ENCODE peak calls at places on chromosomes 1 and 21, in four cellular contexts. One of them, this sample, is unnamed.

GRCh38 chr1:174406421-174406820 is 41.3 kb upstream of the GPR52 start:
- DNase-seq in H1: no peak
- DNase-seq in H9: no peak
- DNase-seq in mesendoderm: no peak
- DNase-seq in this sample: no peak

GRCh38 chr1:154453155-154453554 is 48.0 kb downstream of the IL6R start:
- DNase-seq in H1: no peak
- DNase-seq in H9: no peak
- DNase-seq in mesendoderm: no peak
- DNase-seq in this sample: no peak

GRCh38 chr1:198929961-198930599 is 291.2 kb downstream of the PTPRC start:
- DNase-seq in H1: no peak
- DNase-seq in H9: no peak
- DNase-seq in mesendoderm: no peak
- DNase-seq in this sample: peak

GRCh38 chr1:50531601-50532000 is 108.4 kb upstream of the DMRTA2 start:
- DNase-seq in H1: no peak
- DNase-seq in H9: no peak
- DNase-seq in mesendoderm: no peak
- DNase-seq in this sample: peak

GRCh38 chr1:225762002-225762441 is 15.6 kb upstream of the SRP9 start:
- DNase-seq in H1: no peak
- DNase-seq in H9: no peak
- DNase-seq in mesendoderm: peak
- DNase-seq in this sample: peak

GRCh38 chr21:26041441-26042180 is 129.0 kb downstream of the APP start:
- DNase-seq in H1: no peak
- DNase-seq in H9: no peak
- DNase-seq in mesendoderm: no peak
- DNase-seq in this sample: peak

GRCh38 chr1:215749423-215749822 is 182.3 kb downstream of the KCTD3 start:
- DNase-seq in H1: no peak
- DNase-seq in H9: no peak
- DNase-seq in mesendoderm: no peak
- DNase-seq in this sample: peak

GRCh38 chr1:117803318-117803717 is 126.1 kb downstream of the GDAP2 start:
- DNase-seq in H1: no peak
- DNase-seq in H9: no peak
- DNase-seq in mesendoderm: no peak
- DNase-seq in this sample: peak

GRCh38 chr1:74502432-74502831 is 10.0 kb downstream of the LRRC53 start:
- DNase-seq in H1: no peak
- DNase-seq in H9: peak
- DNase-seq in mesendoderm: peak
- DNase-seq in this sample: peak

GRCh38 chr1:55382699-55383377 is 167.7 kb upstream of the USP24 start:
- DNase-seq in H1: no peak
- DNase-seq in H9: no peak
- DNase-seq in mesendoderm: no peak
- DNase-seq in this sample: no peak

GRCh38 chr21:25039461-25040380 is 567.6 kb downstream of the MRPL39 start:
- DNase-seq in H1: no peak
- DNase-seq in H9: no peak
- DNase-seq in mesendoderm: peak
- DNase-seq in this sample: peak

GRCh38 chr1:160963521-160963920 is 8.9 kb upstream of the ITLN2 start:
- DNase-seq in H1: no peak
- DNase-seq in H9: no peak
- DNase-seq in mesendoderm: no peak
- DNase-seq in this sample: no peak

GRCh38 chr1:46719689-46720088 is 775 bp upstream of the EFCAB14 start:
- DNase-seq in H1: no peak
- DNase-seq in H9: peak
- DNase-seq in mesendoderm: peak
- DNase-seq in this sample: no peak

GRCh38 chr1:41665962-41666917 is 181.8 kb upstream of the EDN2 start:
- DNase-seq in H1: no peak
- DNase-seq in H9: no peak
- DNase-seq in mesendoderm: peak
- DNase-seq in this sample: no peak

GRCh38 chr1:32881291-32881690 is 5.0 kb upstream of the HPCA start:
- DNase-seq in H1: no peak
- DNase-seq in H9: no peak
- DNase-seq in mesendoderm: no peak
- DNase-seq in this sample: no peak

GRCh38 chr1:68525781-68526180 is 28.9 kb upstream of the DEPDC1 start:
- DNase-seq in H1: no peak
- DNase-seq in H9: no peak
- DNase-seq in mesendoderm: no peak
- DNase-seq in this sample: no peak

GRCh38 chr1:30705673-30706072 is 17.7 kb downstream of the MATN1 start:
- DNase-seq in H1: no peak
- DNase-seq in H9: no peak
- DNase-seq in mesendoderm: no peak
- DNase-seq in this sample: no peak

GRCh38 chr1:76635784-76636183 is 231.5 kb upstream of the ST6GALNAC5 start:
- DNase-seq in H1: no peak
- DNase-seq in H9: no peak
- DNase-seq in mesendoderm: no peak
- DNase-seq in this sample: no peak

GRCh38 chr1:224502459-224503160 is 68.0 kb upstream of the WDR26 start:
- DNase-seq in H1: no peak
- DNase-seq in H9: no peak
- DNase-seq in mesendoderm: peak
- DNase-seq in this sample: no peak

GRCh38 chr21:32008714-32009113 is 135.9 kb downstream of the HUNK start:
- DNase-seq in H1: no peak
- DNase-seq in H9: no peak
- DNase-seq in mesendoderm: no peak
- DNase-seq in this sample: no peak

GRCh38 chr1:93673159-93673657 is 8.4 kb downstream of the BCAR3 start:
- DNase-seq in H1: no peak
- DNase-seq in H9: no peak
- DNase-seq in mesendoderm: no peak
- DNase-seq in this sample: peak

GRCh38 chr1:7228252-7228961 is 443.2 kb downstream of the CAMTA1 start:
- DNase-seq in H1: no peak
- DNase-seq in H9: no peak
- DNase-seq in mesendoderm: no peak
- DNase-seq in this sample: no peak

GRCh38 chr1:91099746-91100621 is 78.1 kb upstream of the ZNF644 start:
- DNase-seq in H1: peak
- DNase-seq in H9: no peak
- DNase-seq in mesendoderm: peak
- DNase-seq in this sample: no peak

GRCh38 chr1:181416268-181416855 is 67.0 kb upstream of the CACNA1E start:
- DNase-seq in H1: no peak
- DNase-seq in H9: no peak
- DNase-seq in mesendoderm: no peak
- DNase-seq in this sample: no peak

GRCh38 chr21:26842300-26842699 is 2.9 kb downstream of the ADAMTS1 start:
- DNase-seq in H1: no peak
- DNase-seq in H9: no peak
- DNase-seq in mesendoderm: no peak
- DNase-seq in this sample: peak

GRCh38 chr1:44390277-44390676 is 14.8 kb upstream of the RNF220 start:
- DNase-seq in H1: no peak
- DNase-seq in H9: no peak
- DNase-seq in mesendoderm: no peak
- DNase-seq in this sample: peak

GRCh38 chr1:28112388-28113311 is 24.2 kb upstream of the EYA3 start:
- DNase-seq in H1: no peak
- DNase-seq in H9: peak
- DNase-seq in mesendoderm: peak
- DNase-seq in this sample: peak

GRCh38 chr1:202244841-202245261 is 51.3 kb downstream of the LGR6 start:
- DNase-seq in H1: no peak
- DNase-seq in H9: peak
- DNase-seq in mesendoderm: no peak
- DNase-seq in this sample: no peak

GRCh38 chr1:182626527-182626926 is 22.3 kb upstream of the RGS16 start:
- DNase-seq in H1: no peak
- DNase-seq in H9: no peak
- DNase-seq in mesendoderm: no peak
- DNase-seq in this sample: no peak

GRCh38 chr1:208475951-208476824 is 232.0 kb upstream of the PLXNA2 start:
- DNase-seq in H1: peak
- DNase-seq in H9: peak
- DNase-seq in mesendoderm: peak
- DNase-seq in this sample: no peak

GRCh38 chr1:148289647-148290046 is 137.6 kb upstream of the NBPF11 start:
- DNase-seq in H1: no peak
- DNase-seq in H9: no peak
- DNase-seq in mesendoderm: no peak
- DNase-seq in this sample: no peak

GRCh38 chr1:209706622-209707021 is 2.0 kb downstream of the HSD11B1 start:
- DNase-seq in H1: no peak
- DNase-seq in H9: no peak
- DNase-seq in mesendoderm: no peak
- DNase-seq in this sample: no peak

GRCh38 chr1:84433253-84434080 is 35.2 kb downstream of the DNASE2B start:
- DNase-seq in H1: no peak
- DNase-seq in H9: peak
- DNase-seq in mesendoderm: peak
- DNase-seq in this sample: peak

GRCh38 chr1:162987866-162988265 is 81.3 kb upstream of the RGS4 start:
- DNase-seq in H1: no peak
- DNase-seq in H9: no peak
- DNase-seq in mesendoderm: no peak
- DNase-seq in this sample: peak

GRCh38 chr1:54965624-54966340 is 14.6 kb upstream of the TMEM61 start:
- DNase-seq in H1: no peak
- DNase-seq in H9: no peak
- DNase-seq in mesendoderm: no peak
- DNase-seq in this sample: peak

GRCh38 chr1:158146165-158146564 is 34.5 kb upstream of the CD1D start:
- DNase-seq in H1: no peak
- DNase-seq in H9: no peak
- DNase-seq in mesendoderm: no peak
- DNase-seq in this sample: peak

GRCh38 chr1:217009376-217009775 is 286.1 kb upstream of the ESRRG start:
- DNase-seq in H1: no peak
- DNase-seq in H9: no peak
- DNase-seq in mesendoderm: no peak
- DNase-seq in this sample: no peak

GRCh38 chr1:44720281-44720680 is 10.7 kb downstream of the RNU5D-1 start:
- DNase-seq in H1: no peak
- DNase-seq in H9: no peak
- DNase-seq in mesendoderm: no peak
- DNase-seq in this sample: no peak

GRCh38 chr1:225882008-225882698 is at the start of gene TMEM63A:
- DNase-seq in H1: peak
- DNase-seq in H9: peak
- DNase-seq in mesendoderm: peak
- DNase-seq in this sample: peak

GRCh38 chr21:36864974-36865373 is 101.5 kb downstream of the HLCS start:
- DNase-seq in H1: no peak
- DNase-seq in H9: no peak
- DNase-seq in mesendoderm: no peak
- DNase-seq in this sample: no peak
- H4K5ac ChIP-seq in H1: no peak
- H4K5ac ChIP-seq in H9: no peak
- H4K5ac ChIP-seq in mesendoderm: no peak
- H4K5ac ChIP-seq in this sample: no peak

GRCh38 chr1:184941735-184942134 is 32.6 kb downstream of the NIBAN1 start:
- DNase-seq in H1: no peak
- DNase-seq in H9: no peak
- DNase-seq in mesendoderm: no peak
- DNase-seq in this sample: no peak

GRCh38 chr1:184940694-184941093 is 33.6 kb downstream of the NIBAN1 start:
- DNase-seq in H1: no peak
- DNase-seq in H9: no peak
- DNase-seq in mesendoderm: no peak
- DNase-seq in this sample: no peak

GRCh38 chr1:184937729-184938128 is 36.6 kb downstream of the NIBAN1 start:
- DNase-seq in H1: no peak
- DNase-seq in H9: no peak
- DNase-seq in mesendoderm: no peak
- DNase-seq in this sample: no peak

GRCh38 chr1:184941094-184941733 is 33.1 kb downstream of the NIBAN1 start:
- DNase-seq in H1: no peak
- DNase-seq in H9: no peak
- DNase-seq in mesendoderm: no peak
- DNase-seq in this sample: no peak

GRCh38 chr1:184940226-184940625 is 34.1 kb downstream of the NIBAN1 start:
- DNase-seq in H1: no peak
- DNase-seq in H9: no peak
- DNase-seq in mesendoderm: no peak
- DNase-seq in this sample: peak
- H4K5ac ChIP-seq in H1: no peak
- H4K5ac ChIP-seq in H9: no peak
- H4K5ac ChIP-seq in mesendoderm: no peak
- H4K5ac ChIP-seq in this sample: no peak

GRCh38 chr1:176802316-176802715 is 339.3 kb downstream of the PAPPA2 start:
- DNase-seq in H1: no peak
- DNase-seq in H9: no peak
- DNase-seq in mesendoderm: no peak
- DNase-seq in this sample: no peak

GRCh38 chr1:176800978-176801552 is 338.1 kb downstream of the PAPPA2 start:
- DNase-seq in H1: no peak
- DNase-seq in H9: no peak
- DNase-seq in mesendoderm: peak
- DNase-seq in this sample: no peak

GRCh38 chr1:176801553-176802020 is 338.6 kb downstream of the PAPPA2 start:
- DNase-seq in H1: no peak
- DNase-seq in H9: no peak
- DNase-seq in mesendoderm: peak
- DNase-seq in this sample: no peak

GRCh38 chr1:176803596-176803995 is 340.6 kb downstream of the PAPPA2 start:
- DNase-seq in H1: no peak
- DNase-seq in H9: no peak
- DNase-seq in mesendoderm: no peak
- DNase-seq in this sample: no peak

GRCh38 chr1:176803042-176803441 is 340.1 kb downstream of the PAPPA2 start:
- DNase-seq in H1: no peak
- DNase-seq in H9: no peak
- DNase-seq in mesendoderm: no peak
- DNase-seq in this sample: no peak
- H4K5ac ChIP-seq in H1: no peak
- H4K5ac ChIP-seq in H9: no peak
- H4K5ac ChIP-seq in mesendoderm: no peak
- H4K5ac ChIP-seq in this sample: no peak

GRCh38 chr21:38597436-38597835 is 99.2 kb upstream of the ERG start:
- DNase-seq in H1: no peak
- DNase-seq in H9: no peak
- DNase-seq in mesendoderm: no peak
- DNase-seq in this sample: no peak
- H4K5ac ChIP-seq in H1: no peak
- H4K5ac ChIP-seq in H9: no peak
- H4K5ac ChIP-seq in mesendoderm: no peak
- H4K5ac ChIP-seq in this sample: no peak

This sample was measured in IMR-90.